ENCODE peak calls at places on chromosomes 5 and 9, in six cellular contexts. One of them, this sample, is unnamed.

GRCh38 chr9:37209431-37210386 is 89.3 kb downstream of the ZCCHC7 start:
- DNase-seq in retinal pigment epithelial cell: no peak
- DNase-seq in endothelial cell of umbilical vein: peak; percentile 26
- DNase-seq in brain microvascular endothelial cell: no peak
- DNase-seq in OCI-LY7: peak; percentile 51
- DNase-seq in body of pancreas: no peak
- DNase-seq in this sample: peak; percentile 65

GRCh38 chr5:156971415-156971814 is 8.4 kb upstream of the TIMD4 start:
- DNase-seq in retinal pigment epithelial cell: no peak
- DNase-seq in endothelial cell of umbilical vein: no peak
- DNase-seq in brain microvascular endothelial cell: no peak
- DNase-seq in OCI-LY7: no peak
- DNase-seq in body of pancreas: no peak
- DNase-seq in this sample: no peak

GRCh38 chr9:108445431-108446018 is 410.3 kb downstream of the ACTL7B start:
- DNase-seq in retinal pigment epithelial cell: no peak
- DNase-seq in endothelial cell of umbilical vein: no peak
- DNase-seq in brain microvascular endothelial cell: no peak
- DNase-seq in OCI-LY7: no peak
- DNase-seq in body of pancreas: no peak
- DNase-seq in this sample: no peak

GRCh38 chr9:137204731-137205125 is 720 bp downstream of the TMEM203 start:
- DNase-seq in retinal pigment epithelial cell: no peak
- DNase-seq in endothelial cell of umbilical vein: no peak
- DNase-seq in brain microvascular endothelial cell: no peak
- DNase-seq in OCI-LY7: no peak
- DNase-seq in body of pancreas: no peak
- DNase-seq in this sample: no peak

GRCh38 chr9:22342489-22343217 is 104.0 kb upstream of the DMRTA1 start:
- DNase-seq in retinal pigment epithelial cell: peak; percentile 78
- DNase-seq in endothelial cell of umbilical vein: peak; percentile 4
- DNase-seq in brain microvascular endothelial cell: peak; percentile 54
- DNase-seq in OCI-LY7: no peak
- DNase-seq in body of pancreas: no peak
- DNase-seq in this sample: no peak

GRCh38 chr5:80153586-80154126 is 102.2 kb downstream of the SERINC5 start:
- DNase-seq in retinal pigment epithelial cell: no peak
- DNase-seq in endothelial cell of umbilical vein: no peak
- DNase-seq in brain microvascular endothelial cell: no peak
- DNase-seq in OCI-LY7: no peak
- DNase-seq in body of pancreas: no peak
- DNase-seq in this sample: no peak

GRCh38 chr9:23938908-23939307 is 112.9 kb upstream of the ELAVL2 start:
- DNase-seq in retinal pigment epithelial cell: no peak
- DNase-seq in endothelial cell of umbilical vein: no peak
- DNase-seq in brain microvascular endothelial cell: no peak
- DNase-seq in OCI-LY7: no peak
- DNase-seq in body of pancreas: no peak
- DNase-seq in this sample: no peak

GRCh38 chr5:130316971-130317421 is 412.7 kb downstream of the CHSY3 start:
- DNase-seq in retinal pigment epithelial cell: no peak
- DNase-seq in endothelial cell of umbilical vein: no peak
- DNase-seq in brain microvascular endothelial cell: no peak
- DNase-seq in OCI-LY7: no peak
- DNase-seq in body of pancreas: no peak
- DNase-seq in this sample: no peak

GRCh38 chr5:93299596-93300308 is 281.3 kb downstream of the NR2F1-AS1 start:
- DNase-seq in retinal pigment epithelial cell: peak; percentile 78
- DNase-seq in endothelial cell of umbilical vein: no peak
- DNase-seq in brain microvascular endothelial cell: no peak
- DNase-seq in OCI-LY7: no peak
- DNase-seq in body of pancreas: no peak
- DNase-seq in this sample: peak; percentile 39

GRCh38 chr9:112489039-112489546 is 2.5 kb downstream of the KIAA1958 start:
- DNase-seq in retinal pigment epithelial cell: no peak
- DNase-seq in endothelial cell of umbilical vein: no peak
- DNase-seq in brain microvascular endothelial cell: no peak
- DNase-seq in OCI-LY7: no peak
- DNase-seq in body of pancreas: no peak
- DNase-seq in this sample: peak; percentile 30

GRCh38 chr9:13088734-13089427 is 190.6 kb downstream of the MPDZ start:
- DNase-seq in retinal pigment epithelial cell: peak; percentile 14
- DNase-seq in endothelial cell of umbilical vein: peak; percentile 61
- DNase-seq in brain microvascular endothelial cell: peak; percentile 42
- DNase-seq in OCI-LY7: peak; percentile 45
- DNase-seq in body of pancreas: no peak
- DNase-seq in this sample: peak; percentile 76

GRCh38 chr5:120375248-120375647 is 88.9 kb upstream of the PRR16 start:
- DNase-seq in retinal pigment epithelial cell: no peak
- DNase-seq in endothelial cell of umbilical vein: no peak
- DNase-seq in brain microvascular endothelial cell: no peak
- DNase-seq in OCI-LY7: no peak
- DNase-seq in body of pancreas: no peak
- DNase-seq in this sample: no peak

GRCh38 chr5:53031695-53032096 is 42.5 kb downstream of the ITGA2 start:
- DNase-seq in retinal pigment epithelial cell: no peak
- DNase-seq in endothelial cell of umbilical vein: peak; percentile 88
- DNase-seq in brain microvascular endothelial cell: peak; percentile 89
- DNase-seq in OCI-LY7: no peak
- DNase-seq in body of pancreas: no peak
- DNase-seq in this sample: peak; percentile 28

DNA sequence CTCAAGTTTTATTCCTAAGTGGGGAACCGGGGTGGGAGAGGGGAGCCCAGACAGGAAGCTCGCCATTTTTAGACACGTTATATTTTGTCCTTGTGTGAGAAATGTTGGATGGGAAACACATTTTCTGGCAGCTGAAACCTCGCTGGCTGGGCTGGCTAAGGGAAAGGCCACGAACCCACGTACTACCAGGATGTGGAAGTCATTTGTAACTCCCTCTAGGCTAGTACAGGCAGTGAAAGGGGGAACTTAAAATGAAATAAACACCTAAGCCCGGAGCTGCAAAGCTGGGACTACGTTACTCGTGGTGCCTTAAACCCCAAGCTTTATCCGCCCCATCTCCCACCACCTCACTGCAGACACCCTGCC is 42.5 kb downstream of the TMEM174 start:
- DNase-seq in retinal pigment epithelial cell: no peak
- DNase-seq in endothelial cell of umbilical vein: no peak
- DNase-seq in brain microvascular endothelial cell: no peak
- DNase-seq in OCI-LY7: no peak
- DNase-seq in body of pancreas: no peak
- DNase-seq in this sample: no peak
- H3K4me3 ChIP-seq in retinal pigment epithelial cell: peak overlapping the region; percentile 44
- H3K4me3 ChIP-seq in endothelial cell of umbilical vein: no peak overlapping the region
- H3K4me3 ChIP-seq in brain microvascular endothelial cell: peak overlapping the region; percentile 52
- H3K4me3 ChIP-seq in OCI-LY7: no peak overlapping the region
- H3K4me3 ChIP-seq in body of pancreas: no peak overlapping the region
- H3K4me3 ChIP-seq in this sample: peak overlapping the region; percentile 29

DNA sequence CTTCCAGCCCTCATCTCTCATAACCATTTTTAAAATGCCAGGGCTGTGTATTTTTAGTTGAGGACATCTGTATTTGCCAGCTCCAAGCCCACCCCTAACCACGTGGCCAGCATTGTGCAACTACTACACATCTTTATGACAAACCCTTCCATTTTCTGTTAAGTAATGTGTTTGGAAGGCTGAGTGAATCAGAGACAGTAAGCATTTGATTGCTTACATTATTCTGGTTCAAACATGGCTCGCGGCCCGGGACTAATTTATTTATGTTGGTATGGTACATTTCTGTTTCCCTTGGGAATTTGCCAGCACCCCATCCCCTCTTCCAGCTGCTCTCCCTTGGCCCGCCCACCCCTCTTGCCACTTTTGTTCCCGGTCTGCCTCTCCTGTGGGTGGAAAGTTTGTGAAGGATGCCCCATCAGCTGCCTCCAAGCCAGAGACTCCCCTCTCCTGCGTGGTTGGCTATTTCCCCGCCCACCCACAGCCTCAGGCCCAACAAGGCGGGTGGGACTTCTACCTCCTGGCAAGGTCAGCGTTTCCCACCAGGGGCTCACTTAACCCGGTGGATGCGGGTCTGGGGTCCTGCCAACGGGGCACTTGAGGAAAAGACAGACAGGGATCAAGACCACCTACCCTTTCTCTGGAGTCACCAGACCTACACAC is 162.3 kb downstream of the HSD17B3 start:
- DNase-seq in retinal pigment epithelial cell: no peak
- DNase-seq in endothelial cell of umbilical vein: peak; percentile 31
- DNase-seq in brain microvascular endothelial cell: peak; percentile 64
- DNase-seq in OCI-LY7: no peak
- DNase-seq in body of pancreas: no peak
- DNase-seq in this sample: peak; percentile 61
- H3K4me3 ChIP-seq in retinal pigment epithelial cell: no peak overlapping the region
- H3K4me3 ChIP-seq in endothelial cell of umbilical vein: no peak overlapping the region
- H3K4me3 ChIP-seq in brain microvascular endothelial cell: peak overlapping the region; percentile 17
- H3K4me3 ChIP-seq in OCI-LY7: no peak overlapping the region
- H3K4me3 ChIP-seq in body of pancreas: no peak overlapping the region
- H3K4me3 ChIP-seq in this sample: no peak overlapping the region

GRCh38 chr9:132987021-132987620 is 8.6 kb downstream of the GFI1B start:
- DNase-seq in retinal pigment epithelial cell: no peak
- DNase-seq in endothelial cell of umbilical vein: no peak
- DNase-seq in brain microvascular endothelial cell: no peak
- DNase-seq in OCI-LY7: no peak
- DNase-seq in body of pancreas: no peak
- DNase-seq in this sample: no peak

GRCh38 chr9:132985063-132985350 is 6.5 kb downstream of the GFI1B start:
- DNase-seq in retinal pigment epithelial cell: no peak
- DNase-seq in endothelial cell of umbilical vein: no peak
- DNase-seq in brain microvascular endothelial cell: no peak
- DNase-seq in OCI-LY7: no peak
- DNase-seq in body of pancreas: no peak
- DNase-seq in this sample: no peak

GRCh38 chr9:132986586-132986985 is 8.1 kb downstream of the GFI1B start:
- DNase-seq in retinal pigment epithelial cell: no peak
- DNase-seq in endothelial cell of umbilical vein: no peak
- DNase-seq in brain microvascular endothelial cell: no peak
- DNase-seq in OCI-LY7: no peak
- DNase-seq in body of pancreas: no peak
- DNase-seq in this sample: no peak

GRCh38 chr9:132985489-132985888 is 7.0 kb downstream of the GFI1B start:
- DNase-seq in retinal pigment epithelial cell: no peak
- DNase-seq in endothelial cell of umbilical vein: no peak
- DNase-seq in brain microvascular endothelial cell: no peak
- DNase-seq in OCI-LY7: no peak
- DNase-seq in body of pancreas: no peak
- DNase-seq in this sample: no peak

GRCh38 chr9:132986114-132986513 is 7.6 kb downstream of the GFI1B start:
- DNase-seq in retinal pigment epithelial cell: no peak
- DNase-seq in endothelial cell of umbilical vein: no peak
- DNase-seq in brain microvascular endothelial cell: no peak
- DNase-seq in OCI-LY7: no peak
- DNase-seq in body of pancreas: no peak
- DNase-seq in this sample: no peak
- H3K4me3 ChIP-seq in retinal pigment epithelial cell: no peak overlapping the region
- H3K4me3 ChIP-seq in endothelial cell of umbilical vein: no peak overlapping the region
- H3K4me3 ChIP-seq in brain microvascular endothelial cell: no peak overlapping the region
- H3K4me3 ChIP-seq in OCI-LY7: no peak overlapping the region
- H3K4me3 ChIP-seq in body of pancreas: no peak overlapping the region
- H3K4me3 ChIP-seq in this sample: no peak overlapping the region

GRCh38 chr9:63816742-63817621 is 1468.0 kb downstream of the FOXD4L5 start:
- DNase-seq in retinal pigment epithelial cell: peak; percentile 58
- DNase-seq in endothelial cell of umbilical vein: peak; percentile 69
- DNase-seq in brain microvascular endothelial cell: peak; percentile 62
- DNase-seq in OCI-LY7: peak; percentile 78
- DNase-seq in body of pancreas: peak; percentile 84
- DNase-seq in this sample: peak; percentile 52
- H3K4me3 ChIP-seq in retinal pigment epithelial cell: peak overlapping the region; percentile 58
- H3K4me3 ChIP-seq in endothelial cell of umbilical vein: peak overlapping the region; percentile 2
- H3K4me3 ChIP-seq in brain microvascular endothelial cell: peak overlapping the region; percentile 67
- H3K4me3 ChIP-seq in OCI-LY7: peak overlapping the region; percentile 62
- H3K4me3 ChIP-seq in body of pancreas: no peak overlapping the region
- H3K4me3 ChIP-seq in this sample: no peak overlapping the region

GRCh38 chr9:77883846-77884771 is 147.5 kb downstream of the GNAQ start:
- DNase-seq in retinal pigment epithelial cell: no peak
- DNase-seq in endothelial cell of umbilical vein: no peak
- DNase-seq in brain microvascular endothelial cell: peak; percentile 20
- DNase-seq in OCI-LY7: no peak
- DNase-seq in body of pancreas: no peak
- DNase-seq in this sample: peak; percentile 24
- H3K4me3 ChIP-seq in retinal pigment epithelial cell: no peak overlapping the region
- H3K4me3 ChIP-seq in endothelial cell of umbilical vein: no peak overlapping the region
- H3K4me3 ChIP-seq in brain microvascular endothelial cell: no peak overlapping the region
- H3K4me3 ChIP-seq in OCI-LY7: no peak overlapping the region
- H3K4me3 ChIP-seq in body of pancreas: no peak overlapping the region
- H3K4me3 ChIP-seq in this sample: no peak overlapping the region

GRCh38 chr5:95725937-95726810 is 5.0 kb upstream of the RHOBTB3 start:
- DNase-seq in retinal pigment epithelial cell: no peak
- DNase-seq in endothelial cell of umbilical vein: no peak
- DNase-seq in brain microvascular endothelial cell: no peak
- DNase-seq in OCI-LY7: no peak
- DNase-seq in body of pancreas: no peak
- DNase-seq in this sample: no peak
- H3K4me3 ChIP-seq in retinal pigment epithelial cell: no peak overlapping the region
- H3K4me3 ChIP-seq in endothelial cell of umbilical vein: no peak overlapping the region
- H3K4me3 ChIP-seq in brain microvascular endothelial cell: no peak overlapping the region
- H3K4me3 ChIP-seq in OCI-LY7: no peak overlapping the region
- H3K4me3 ChIP-seq in body of pancreas: no peak overlapping the region
- H3K4me3 ChIP-seq in this sample: no peak overlapping the region

GRCh38 chr9:89313842-89314241 is 2.8 kb downstream of the CKS2 start:
- DNase-seq in retinal pigment epithelial cell: no peak
- DNase-seq in endothelial cell of umbilical vein: no peak
- DNase-seq in brain microvascular endothelial cell: no peak
- DNase-seq in OCI-LY7: no peak
- DNase-seq in body of pancreas: no peak
- DNase-seq in this sample: no peak
- H3K4me3 ChIP-seq in retinal pigment epithelial cell: peak overlapping the region; percentile 98
- H3K4me3 ChIP-seq in endothelial cell of umbilical vein: peak overlapping the region; percentile 5
- H3K4me3 ChIP-seq in brain microvascular endothelial cell: peak overlapping the region; percentile 87
- H3K4me3 ChIP-seq in OCI-LY7: peak overlapping the region; percentile 100
- H3K4me3 ChIP-seq in body of pancreas: no peak overlapping the region
- H3K4me3 ChIP-seq in this sample: peak overlapping the region; percentile 81

GRCh38 chr5:163436515-163436914 is 880 bp upstream of the CCNG1 start:
- DNase-seq in retinal pigment epithelial cell: no peak
- DNase-seq in endothelial cell of umbilical vein: no peak
- DNase-seq in brain microvascular endothelial cell: no peak
- DNase-seq in OCI-LY7: no peak
- DNase-seq in body of pancreas: no peak
- DNase-seq in this sample: no peak
- H3K4me3 ChIP-seq in retinal pigment epithelial cell: peak overlapping the region; percentile 94
- H3K4me3 ChIP-seq in endothelial cell of umbilical vein: no peak overlapping the region
- H3K4me3 ChIP-seq in brain microvascular endothelial cell: no peak overlapping the region
- H3K4me3 ChIP-seq in OCI-LY7: peak overlapping the region; percentile 85
- H3K4me3 ChIP-seq in body of pancreas: no peak overlapping the region
- H3K4me3 ChIP-seq in this sample: peak overlapping the region; percentile 91

This sample was measured in A673.